ENCODE peak calls at places on chromosomes 2 and 18, in five cellular contexts. X is K562, J is H1, O is SK-N-SH, Z is HepG2. A is an unnamed sample.

GRCh38 chr2:231807020-231807419 is 20.8 kb downstream of the COPS7B start:
- DNase-seq in J (no peak), X (no peak), Z (no peak), O (no peak), A (no peak)

GRCh38 chr18:26656401-26656943 is 108.1 kb upstream of the KCTD1 start:
- DNase-seq in Z (no peak), X (no peak), O (peak; percentile 67), J (no peak), A (no peak)

GRCh38 chr2:65062843-65063242 is 6.6 kb downstream of the CEP68 start:
- DNase-seq in O (no peak), X (peak; percentile 69), J (no peak), Z (no peak), A (no peak)

GRCh38 chr2:171878481-171878993 is 15.5 kb downstream of the SLC25A12 start:
- DNase-seq in J (no peak), O (no peak), X (no peak), Z (peak; percentile 56), A (no peak)

GRCh38 chr2:127137225-127137624 is 30.3 kb upstream of the BIN1 start:
- DNase-seq in O (no peak), J (no peak), X (no peak), Z (no peak), A (no peak)

GRCh38 chr18:63606526-63606925 is 19.4 kb downstream of the SERPINB13 start:
- DNase-seq in J (no peak), O (no peak), X (no peak), Z (no peak), A (no peak)

GRCh38 chr18:9737814-9738160 is 29.7 kb downstream of the RAB31 start:
- DNase-seq in Z (no peak), O (peak; percentile 58), X (no peak), J (no peak), A (no peak)

GRCh38 chr2:19403785-19404184 is 45.4 kb upstream of the OSR1 start:
- DNase-seq in X (no peak), Z (no peak), O (no peak), J (no peak), A (no peak)

GRCh38 chr2:88159955-88160415 is 10.2 kb upstream of the THNSL2 start:
- DNase-seq in X (peak; percentile 60), Z (peak; percentile 82), O (peak; percentile 75), J (no peak), A (peak; percentile 4)

GRCh38 chr2:176582990-176583481 is 313.8 kb downstream of the MTX2 start:
- DNase-seq in J (no peak), X (no peak), O (no peak), Z (peak; percentile 9), A (no peak)

GRCh38 chr2:142128105-142128504 is 2.7 kb downstream of the LRP1B start:
- DNase-seq in O (no peak), Z (no peak), J (no peak), X (no peak), A (no peak)

GRCh38 chr2:9905413-9905812 is 46.1 kb upstream of the GRHL1 start:
- DNase-seq in O (no peak), Z (no peak), X (no peak), J (no peak), A (no peak)

GRCh38 chr2:11744631-11745394 is 1.6 kb upstream of the LPIN1 start:
- DNase-seq in J (no peak), O (peak; percentile 71), X (peak; percentile 40), Z (peak; percentile 79), A (no peak)

GRCh38 chr18:62963522-62963921 is 248.2 kb downstream of the PHLPP1 start:
- DNase-seq in X (no peak), J (no peak), O (no peak), Z (no peak), A (no peak)

GRCh38 chr18:34225218-34225553 is 473 bp upstream of the NOL4 start:
- DNase-seq in J (no peak), X (no peak), Z (no peak), O (no peak), A (no peak)
- TF ChIP-seq CTCF in J (no peak), X (no peak), Z (no peak), O (no peak), A (no peak)

DNA sequence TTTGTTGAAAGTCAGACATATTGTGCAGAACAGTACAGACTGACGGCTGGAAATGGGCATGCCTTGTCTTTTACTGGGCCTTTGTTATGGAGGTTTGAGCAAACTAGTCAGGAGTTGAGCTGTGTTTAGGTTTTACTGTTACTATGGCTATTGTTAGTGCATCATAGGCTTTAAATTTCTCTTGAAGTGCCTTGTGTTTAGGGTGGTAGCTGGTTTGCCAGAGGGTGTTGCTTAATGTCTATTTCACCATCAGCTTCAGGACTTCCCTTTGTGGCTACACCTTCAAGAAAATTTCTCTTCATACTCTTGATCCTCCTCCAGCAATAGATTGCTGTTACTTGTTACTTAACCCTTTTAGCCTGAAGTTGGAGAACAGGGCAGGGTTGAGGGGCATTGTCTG is 104.6 kb downstream of the CAPN13 start:
- DNase-seq in X (no peak), Z (no peak), J (no peak), O (no peak), A (no peak)
- TF ChIP-seq CHD2 in X (no peak), Z (no peak), J (no peak), O (no peak), A (no peak)

DNA sequence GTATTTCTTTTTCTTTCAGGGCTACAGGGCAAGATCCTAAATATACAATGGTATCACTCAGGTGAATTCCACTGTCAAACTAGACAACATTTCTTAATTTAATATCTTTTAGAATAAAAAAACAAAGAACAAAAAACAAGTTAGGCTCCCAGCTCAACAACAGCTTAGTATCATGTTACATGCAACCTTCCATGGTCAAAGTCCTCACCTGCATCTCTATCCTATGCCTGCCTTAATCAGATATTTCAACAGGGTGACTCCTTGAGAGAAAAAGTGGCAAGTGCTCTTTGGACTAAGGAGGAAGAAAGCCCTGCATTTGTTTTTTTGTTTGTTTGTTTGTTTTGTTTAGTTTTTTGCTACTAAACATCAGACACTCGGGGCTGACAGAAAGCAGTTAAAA is 50.2 kb downstream of the WDFY1 start:
- DNase-seq in Z (peak; percentile 20), X (no peak), O (no peak), J (no peak), A (no peak)
- H3K36me3 ChIP-seq in Z (peaks cover 11% of the 10 kb centered on the region), X (peaks cover 17% of the 10 kb centered on the region), O (peaks cover 40% of the 10 kb centered on the region), J (peaks cover 23% of the 10 kb centered on the region), A (no peaks in the 10 kb centered on the region)

GRCh38 chr2:85215074-85216050 is 82.2 kb downstream of the TCF7L1 start:
- DNase-seq in Z (peak; percentile 27), J (no peak), X (no peak), O (peak; percentile 87), A (no peak)
- TF ChIP-seq CTCF in Z (peak; percentile 64), J (no peak), X (no peak), O (no peak), A (peak; percentile 15)

GRCh38 chr2:140718999-140719398 is 1411.8 kb downstream of the LRP1B start:
- DNase-seq in Z (no peak), X (no peak), J (no peak), O (no peak), A (no peak)
- TF ChIP-seq CHD2 in Z (no peak), X (no peak), J (no peak), O (no peak), A (no peak)

DNA sequence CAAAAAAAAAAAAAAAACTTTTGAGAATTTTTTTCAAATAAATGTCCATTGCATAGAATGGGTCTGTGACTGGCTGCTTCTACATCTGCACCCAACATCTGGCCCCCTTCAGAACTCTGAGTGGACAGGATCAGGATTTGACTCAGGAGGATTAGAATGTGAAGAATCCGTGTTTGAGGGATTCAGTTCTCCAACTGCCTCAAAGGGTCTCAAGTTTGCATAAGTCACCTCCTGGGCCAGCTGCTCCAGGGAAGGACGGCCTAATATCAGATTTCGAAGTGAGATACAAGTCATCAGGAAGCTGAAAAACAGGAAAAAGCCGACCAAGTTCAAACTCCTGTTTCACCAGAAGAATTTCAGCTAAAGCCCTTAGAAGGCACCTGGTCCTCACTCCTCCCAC is 10.9 kb downstream of the MAT2A start:
- DNase-seq in O (no peak), Z (no peak), J (no peak), X (no peak), A (no peak)
- H3K36me3 ChIP-seq in O (peaks cover 39% of the 10 kb centered on the region), Z (peaks cover 36% of the 10 kb centered on the region), J (peaks cover 27% of the 10 kb centered on the region), X (peaks cover 69% of the 10 kb centered on the region), A (peaks cover 23% of the 10 kb centered on the region)

DNA sequence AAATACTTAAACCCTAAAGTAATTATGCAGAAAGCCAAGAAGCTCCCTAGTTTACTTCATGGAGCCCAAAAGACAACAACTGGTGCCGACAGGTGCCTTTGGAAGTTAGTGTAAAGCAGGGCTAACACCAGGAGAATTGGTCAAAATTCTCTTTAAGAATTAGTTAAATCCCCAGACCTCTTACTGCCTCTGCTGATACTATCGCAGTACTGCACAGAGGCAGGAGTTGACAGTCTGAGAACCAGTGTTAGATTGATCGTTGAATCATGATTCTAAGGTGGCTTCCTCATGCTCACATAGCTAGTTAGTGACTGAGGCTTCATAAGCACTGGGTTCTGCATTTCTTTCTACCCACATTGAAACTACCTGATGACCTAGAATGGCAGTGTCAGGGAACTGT is 445.0 kb downstream of the XIRP2 start:
- DNase-seq in Z (no peak), X (no peak), J (no peak), O (no peak), A (no peak)
- TF ChIP-seq CTCF in Z (no peak), X (no peak), J (no peak), O (no peak), A (no peak)

DNA sequence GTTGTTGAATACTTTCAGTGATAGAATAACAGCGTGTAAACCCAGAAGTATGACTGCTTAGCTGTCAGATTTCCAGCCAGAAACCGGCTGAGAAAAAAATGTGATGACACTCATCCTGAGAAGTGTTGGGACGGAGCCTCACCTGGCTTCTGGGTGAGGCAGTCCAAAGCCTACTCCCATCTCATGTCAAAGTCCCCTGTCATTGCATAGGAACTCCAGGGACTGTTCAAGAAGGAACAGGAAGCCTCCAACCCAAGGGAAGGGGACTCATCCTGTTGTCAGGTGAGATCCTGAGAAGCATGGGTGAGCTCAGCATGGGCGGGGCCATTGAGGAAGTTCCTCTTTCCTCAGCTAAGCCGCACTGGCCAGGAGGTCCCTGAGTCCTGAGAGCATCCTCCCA is 11.3 kb upstream of the CHRNA1 start:
- DNase-seq in Z (no peak), J (no peak), O (no peak), X (no peak), A (no peak)
- TF ChIP-seq CHD2 in Z (no peak), J (no peak), O (no peak), X (no peak), A (no peak)

A was measured in GM12878.